ENCODE peak calls at places on chromosomes 5 and 9, in four cellular contexts. E is trophoblast cell, N is BJ, K is OCI-LY7. S is an unnamed sample.

GRCh38 chr9:91354846-91355245 is 6.9 kb downstream of the AUH start:
- DNase-seq in E (no peak), N (no peak), K (no peak), S (no peak)

GRCh38 chr9:4796988-4797956 is 4.5 kb downstream of the RCL1 start:
- DNase-seq in E (peak), N (no peak), K (peak), S (no peak)

GRCh38 chr5:54669845-54670635 is 152.5 kb downstream of the SNX18 start:
- DNase-seq in E (no peak), N (no peak), K (no peak), S (no peak)

GRCh38 chr5:83927140-83927733 is 206.6 kb upstream of the HAPLN1 start:
- DNase-seq in E (peak), N (no peak), K (peak), S (no peak)

GRCh38 chr9:37283730-37284235 is 138.7 kb upstream of the GRHPR start:
- DNase-seq in E (no peak), N (peak), K (peak), S (peak)

GRCh38 chr5:75648712-75649111 is 37.5 kb downstream of the ANKDD1B start:
- DNase-seq in E (no peak), N (no peak), K (no peak), S (no peak)

GRCh38 chr5:37665889-37666288 is 174.0 kb downstream of the GDNF start:
- DNase-seq in E (no peak), N (no peak), K (no peak), S (no peak)

GRCh38 chr5:134614461-134615085 is 18.1 kb downstream of the SAR1B start:
- DNase-seq in E (no peak), N (no peak), K (no peak), S (no peak)

GRCh38 chr5:74199436-74200210 is 440.9 kb downstream of the ENC1 start:
- DNase-seq in E (peak), N (no peak), K (no peak), S (no peak)

GRCh38 chr5:109880907-109881685 is 191.4 kb downstream of the MAN2A1 start:
- DNase-seq in E (no peak), N (no peak), K (no peak), S (no peak)

GRCh38 chr9:115237383-115238087 is 119.6 kb upstream of the TNC start:
- DNase-seq in E (no peak), N (no peak), K (no peak), S (no peak)

GRCh38 chr9:30688801-30689200 is 1695.6 kb upstream of the ACO1 start:
- DNase-seq in E (no peak), N (no peak), K (no peak), S (no peak)

GRCh38 chr5:76083555-76084495 is 642 bp downstream of the SV2C start:
- DNase-seq in E (no peak), N (no peak), K (no peak), S (no peak)

GRCh38 chr9:84917366-84918063 is 248.0 kb downstream of the NTRK2 start:
- DNase-seq in E (no peak), N (no peak), K (no peak), S (no peak)

GRCh38 chr5:163079618-163080017 is 357.8 kb upstream of the CCNG1 start:
- DNase-seq in E (no peak), N (no peak), K (peak), S (no peak)

GRCh38 chr5:123875444-123876264 is 363.7 kb downstream of the CSNK1G3 start:
- DNase-seq in E (no peak), N (no peak), K (no peak), S (no peak)

GRCh38 chr9:14768561-14769234 is 46.2 kb upstream of the CER1 start:
- DNase-seq in E (peak), N (peak), K (peak), S (peak)

GRCh38 chr9:121529237-121529987 is 29.8 kb upstream of the GGTA1 start:
- DNase-seq in E (no peak), N (peak), K (no peak), S (peak)

GRCh38 chr5:79800979-79801827 is 111.6 kb downstream of the CMYA5 start:
- DNase-seq in E (peak), N (no peak), K (peak), S (no peak)

GRCh38 chr5:60814498-60814897 is 29.6 kb downstream of the ELOVL7 start:
- DNase-seq in E (peak), N (no peak), K (no peak), S (no peak)

GRCh38 chr5:23014251-23014650 is 161.1 kb upstream of the CDH12 start:
- DNase-seq in E (no peak), N (no peak), K (no peak), S (no peak)

GRCh38 chr5:32390819-32391591 is 53.5 kb downstream of the ZFR start:
- DNase-seq in E (peak), N (peak), K (no peak), S (peak)

GRCh38 chr9:129368458-129368978 is 190.5 kb upstream of the IER5L start:
- DNase-seq in E (no peak), N (no peak), K (no peak), S (no peak)

GRCh38 chr9:2620876-2621677 is 510 bp upstream of the VLDLR start:
- DNase-seq in E (peak), N (peak), K (no peak), S (no peak)

GRCh38 chr5:149007174-149007573 is 55.7 kb downstream of the SH3TC2 start:
- DNase-seq in E (no peak), N (peak), K (no peak), S (no peak)

GRCh38 chr9:126471084-126471611 is 142.6 kb upstream of the LMX1B start:
- DNase-seq in E (peak), N (no peak), K (peak), S (no peak)

GRCh38 chr5:57207681-57208080 is 33.8 kb downstream of the GPBP1 start:
- DNase-seq in E (no peak), N (no peak), K (no peak), S (no peak)

GRCh38 chr9:121281614-121282291 is 13.8 kb downstream of the GSN start:
- DNase-seq in E (peak), N (no peak), K (no peak), S (no peak)

GRCh38 chr5:9851458-9851857 is 221.3 kb upstream of the TAS2R1 start:
- DNase-seq in E (peak), N (peak), K (no peak), S (no peak)

GRCh38 chr5:139637438-139638089 is 10.6 kb upstream of the CXXC5 start:
- DNase-seq in E (no peak), N (no peak), K (peak), S (no peak)

GRCh38 chr5:172897691-172898512 is 61.3 kb upstream of the RPL26L1 start:
- DNase-seq in E (no peak), N (peak), K (no peak), S (peak)

GRCh38 chr5:131209506-131210191 is 38.9 kb downstream of the LYRM7 start:
- DNase-seq in E (no peak), N (no peak), K (peak), S (peak)

GRCh38 chr5:8613078-8613685 is 744.2 kb downstream of the MTRR start:
- DNase-seq in E (no peak), N (no peak), K (no peak), S (no peak)
- H3K4me3 ChIP-seq in E (no peak), N (no peak), K (no peak), S (no peak)

GRCh38 chr9:113011911-113012381 is at the start of gene ZNF883:
- DNase-seq in E (no peak), N (peak), K (no peak), S (peak)

GRCh38 chr9:113018247-113018646 is 6.3 kb upstream of the ZNF883 start:
- DNase-seq in E (no peak), N (no peak), K (no peak), S (no peak)

DNA sequence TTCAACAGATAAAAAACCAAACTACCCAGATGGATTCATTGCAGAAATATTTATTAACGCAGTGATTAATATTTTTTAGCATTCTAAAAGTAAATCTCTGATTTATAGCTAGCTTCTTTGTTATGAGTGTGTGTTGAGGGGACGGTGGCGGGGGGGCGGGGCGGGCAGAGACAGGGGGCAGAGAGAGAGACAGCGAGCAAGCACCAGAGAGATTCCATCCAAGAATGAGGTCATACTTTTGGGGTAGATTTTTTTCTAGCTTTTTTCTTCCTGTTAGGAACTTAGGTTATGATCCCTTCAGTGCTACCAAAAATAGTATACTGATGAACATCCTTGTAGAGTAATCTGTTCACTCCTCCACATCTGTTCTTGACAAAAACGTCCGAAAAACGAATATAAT is 500 bp upstream of the ZNF883 start:
- DNase-seq in E (no peak), N (no peak), K (no peak), S (no peak)
- H3K4me3 ChIP-seq in E (no peak), N (peak), K (no peak), S (peak)

GRCh38 chr5:94480511-94480910 is 137.9 kb downstream of the KIAA0825 start:
- DNase-seq in E (no peak), N (no peak), K (no peak), S (no peak)
- H3K4me3 ChIP-seq in E (no peak), N (no peak), K (no peak), S (no peak)

DNA sequence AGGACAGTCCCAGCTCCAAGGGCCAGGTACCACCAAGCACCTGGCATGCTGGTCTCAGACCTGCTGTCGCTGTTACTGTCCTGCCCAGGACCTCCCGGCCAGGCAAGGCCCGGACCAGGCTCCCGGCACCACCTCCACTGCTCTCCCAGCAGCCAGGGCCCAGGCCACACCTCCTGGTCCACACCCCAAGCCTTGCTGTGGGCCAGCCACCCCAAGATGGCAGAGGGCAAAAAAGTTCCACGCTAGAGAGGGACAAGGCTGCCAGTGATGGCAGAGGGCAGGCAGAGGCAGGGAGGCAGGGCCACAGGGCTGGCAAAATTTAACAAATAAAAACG is 1.1 kb downstream of the DNLZ start:
- DNase-seq in E (no peak), N (no peak), K (no peak), S (no peak)
- H3K4me3 ChIP-seq in E (no peak), N (no peak), K (no peak), S (no peak)

DNA sequence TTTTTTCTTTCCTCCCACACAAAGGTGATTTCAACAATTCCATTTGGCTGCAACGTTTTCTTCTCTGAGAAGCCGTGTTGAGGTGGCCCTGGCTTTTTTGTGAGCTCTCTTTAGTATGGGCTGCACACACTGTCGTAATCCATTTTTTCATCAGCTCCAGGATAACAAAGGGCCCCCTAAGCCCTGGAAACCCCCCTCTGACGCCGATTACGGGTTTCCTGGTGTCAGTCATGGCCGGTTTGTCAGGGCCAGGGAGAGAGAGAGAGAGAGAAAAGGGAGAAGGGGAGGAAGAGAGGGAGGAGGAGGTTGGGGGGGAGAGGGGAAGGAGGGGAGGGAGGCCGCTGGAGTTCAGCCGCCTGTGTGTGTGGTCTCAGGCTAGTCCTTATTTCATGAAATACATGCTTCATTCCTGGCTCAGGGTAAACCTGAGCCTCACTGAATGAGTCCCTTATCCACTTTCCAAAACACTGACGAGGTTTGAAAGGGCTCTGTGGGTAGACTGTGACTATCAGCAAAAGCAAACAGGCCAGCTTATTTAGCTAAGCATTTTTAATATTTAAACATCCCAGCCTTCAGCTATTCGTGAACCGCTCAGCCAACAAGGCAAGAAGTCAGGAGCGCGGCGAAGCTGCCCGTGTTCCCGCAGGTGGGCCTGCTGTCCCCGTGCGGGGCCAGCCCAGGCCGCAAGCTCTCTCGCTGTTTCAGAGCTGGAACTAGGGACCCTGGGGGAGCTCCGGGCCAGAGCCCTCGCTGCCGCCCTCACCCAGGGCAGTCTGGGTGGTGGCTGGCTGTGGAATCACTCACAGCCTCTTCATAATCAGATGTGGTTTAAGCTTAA is 172.8 kb downstream of the ERCC6L2 start:
- DNase-seq in E (no peak), N (no peak), K (no peak), S (peak)
- H3K4me3 ChIP-seq in E (peak), N (no peak), K (no peak), S (no peak)

DNA sequence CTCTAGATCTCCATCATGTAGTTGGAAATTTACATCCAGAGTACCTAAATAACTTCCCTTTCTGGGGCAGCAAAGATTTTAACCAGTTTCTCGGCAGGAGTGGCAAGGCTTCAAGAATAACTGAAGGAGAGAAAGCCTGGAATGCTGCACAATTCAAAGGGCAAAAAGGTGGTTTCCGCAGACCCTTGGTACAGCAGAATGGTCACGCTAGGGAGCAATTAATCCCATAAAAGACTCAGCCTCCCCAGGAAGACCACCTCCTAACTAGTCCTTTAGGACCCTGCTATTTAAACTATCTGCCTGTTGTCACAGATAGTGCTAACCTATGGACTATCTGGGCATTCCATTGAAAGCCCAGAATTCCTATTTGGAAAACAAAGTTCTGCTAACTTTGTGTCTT is 3.6 kb downstream of the HTR1A start:
- DNase-seq in E (no peak), N (no peak), K (no peak), S (no peak)
- H3K4me3 ChIP-seq in E (no peak), N (no peak), K (no peak), S (no peak)

DNA sequence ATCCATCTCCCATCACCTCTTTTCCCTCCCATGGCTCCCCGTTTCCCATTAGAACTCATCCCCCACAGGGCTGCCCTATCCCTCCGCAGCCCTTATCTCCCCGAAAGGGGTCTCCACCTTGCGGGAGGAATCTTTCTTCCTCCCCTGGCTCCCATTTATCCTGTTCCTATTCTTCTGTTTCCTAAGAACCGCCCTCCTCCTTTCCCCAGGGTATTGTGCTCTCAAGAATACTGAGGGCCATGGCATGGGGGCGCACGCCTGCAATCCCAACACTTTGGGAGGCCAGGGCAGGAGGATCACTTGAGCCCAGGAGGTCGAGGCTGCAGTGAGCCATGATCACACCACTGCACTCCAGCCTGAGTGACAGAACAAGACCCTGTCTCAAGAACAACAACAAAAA is 665 bp downstream of the CD72 start:
- DNase-seq in E (no peak), N (no peak), K (no peak), S (no peak)
- H3K4me3 ChIP-seq in E (no peak), N (no peak), K (peak), S (no peak)